ENCODE peak calls at places on chromosomes 1 and 21, in ten cellular contexts. U is HuH-7; G is fibroblast of the aortic adventitia; X is heart right ventricle; J is stimulated activated naive CD4-positive, alpha-beta T cell; N is GF-D8; K is DMS153; A is prostate gland; T is BE2C; L is dermis blood vessel endothelial cell. H is an unnamed sample.

GRCh38 chr1:236997361-236997760 is 6.9 kb downstream of the MT1HL1 start:
- DNase-seq in U (no peak), G (no peak), X (peak), J (no peak), N (no peak), K (peak), A (no peak), T (no peak), L (no peak), H (no peak)

GRCh38 chr1:160722726-160723125 is 11.1 kb upstream of the CD48 start:
- DNase-seq in U (no peak), G (no peak), X (no peak), J (no peak), N (no peak), K (no peak), A (no peak), T (no peak), L (no peak), H (no peak)

GRCh38 chr1:204925701-204926100 is 55.0 kb downstream of the NFASC start:
- DNase-seq in U (no peak), G (no peak), X (no peak), J (no peak), N (no peak), K (no peak), A (no peak), T (no peak), L (no peak), H (no peak)

GRCh38 chr1:212916395-212917133 is 33.8 kb upstream of the VASH2 start:
- DNase-seq in U (no peak), G (peak), X (peak), J (no peak), N (no peak), K (peak), A (peak), T (peak), L (peak), H (no peak)

GRCh38 chr1:53031732-53032131 is 30.3 kb upstream of the PODN start:
- DNase-seq in U (no peak), G (no peak), X (no peak), J (no peak), N (no peak), K (no peak), A (no peak), T (no peak), L (no peak), H (no peak)

GRCh38 chr1:39609618-39610331 is 29.7 kb downstream of the HEYL start:
- DNase-seq in U (peak), G (no peak), X (peak), J (peak), N (no peak), K (peak), A (peak), T (peak), L (peak), H (peak)

GRCh38 chr1:3383679-3384078 is 70.8 kb upstream of the ARHGEF16 start:
- DNase-seq in U (no peak), G (no peak), X (no peak), J (no peak), N (no peak), K (no peak), A (no peak), T (no peak), L (no peak), H (no peak)

GRCh38 chr1:225878282-225878681 is 3.9 kb downstream of the TMEM63A start:
- DNase-seq in U (peak), G (no peak), X (no peak), J (no peak), N (no peak), K (peak), A (no peak), T (no peak), L (peak), H (peak)

GRCh38 chr1:109370712-109371270 is 26.9 kb downstream of the SORT1 start:
- DNase-seq in U (no peak), G (peak), X (no peak), J (no peak), N (peak), K (no peak), A (no peak), T (no peak), L (no peak), H (no peak)

GRCh38 chr1:31799895-31800676 is 15.7 kb downstream of the SPOCD1 start:
- DNase-seq in U (no peak), G (no peak), X (no peak), J (no peak), N (no peak), K (no peak), A (no peak), T (no peak), L (no peak), H (no peak)

GRCh38 chr1:230173176-230173575 is 106.1 kb downstream of the GALNT2 start:
- DNase-seq in U (no peak), G (no peak), X (no peak), J (no peak), N (no peak), K (no peak), A (no peak), T (no peak), L (no peak), H (no peak)

GRCh38 chr1:17148950-17149608 is 29.8 kb upstream of the PADI2 start:
- DNase-seq in U (no peak), G (no peak), X (no peak), J (no peak), N (no peak), K (no peak), A (no peak), T (no peak), L (peak), H (no peak)

GRCh38 chr1:10693497-10694273 is 102.8 kb downstream of the CASZ1 start:
- DNase-seq in U (peak), G (no peak), X (no peak), J (peak), N (peak), K (no peak), A (no peak), T (no peak), L (peak), H (peak)

GRCh38 chr1:105005594-105006195 is 1256.0 kb downstream of the AMY1C start:
- DNase-seq in U (no peak), G (no peak), X (no peak), J (no peak), N (no peak), K (no peak), A (no peak), T (no peak), L (no peak), H (no peak)

GRCh38 chr1:57202254-57202653 is 221.6 kb downstream of the DAB1 start:
- DNase-seq in U (no peak), G (no peak), X (no peak), J (no peak), N (no peak), K (no peak), A (no peak), T (no peak), L (no peak), H (no peak)

GRCh38 chr21:27572681-27573080 is 605.8 kb upstream of the ADAMTS5 start:
- DNase-seq in U (no peak), G (peak), X (no peak), J (no peak), N (no peak), K (no peak), A (no peak), T (no peak), L (no peak), H (no peak)

GRCh38 chr1:12230549-12231275 is 882 bp downstream of the VPS13D start:
- DNase-seq in U (peak), G (no peak), X (peak), J (no peak), N (no peak), K (no peak), A (peak), T (no peak), L (peak), H (no peak)

GRCh38 chr1:43331688-43332087 is 5.9 kb upstream of the MPL start:
- DNase-seq in U (no peak), G (no peak), X (no peak), J (no peak), N (no peak), K (peak), A (no peak), T (no peak), L (no peak), H (peak)

GRCh38 chr1:2151252-2151651 is 43.3 kb downstream of the FAAP20 start:
- DNase-seq in U (no peak), G (no peak), X (no peak), J (no peak), N (peak), K (no peak), A (no peak), T (no peak), L (no peak), H (no peak)

GRCh38 chr1:223478606-223479005 is 85.4 kb downstream of the CCDC185 start:
- DNase-seq in U (no peak), G (no peak), X (no peak), J (no peak), N (no peak), K (no peak), A (no peak), T (no peak), L (no peak), H (no peak)

GRCh38 chr1:226645279-226645976 is 93.7 kb downstream of the ITPKB start:
- DNase-seq in U (no peak), G (no peak), X (no peak), J (no peak), N (no peak), K (no peak), A (no peak), T (no peak), L (no peak), H (no peak)

GRCh38 chr21:31524140-31524539 is 135.4 kb upstream of the SOD1 start:
- DNase-seq in U (no peak), G (no peak), X (no peak), J (no peak), N (no peak), K (no peak), A (no peak), T (no peak), L (no peak), H (no peak)